ENCODE peak calls at places on chromosome 21, in four cellular contexts. N is IMR-90, K is H9, G is neuronal stem cell. I is an unnamed sample.

GRCh38 chr21:45309069-45309521 is 21.4 kb upstream of the POFUT2 start:
- DNase-seq in N (peak), K (peak), G (peak), I (peak)

GRCh38 chr21:21897275-21897883 is 899.2 kb downstream of the NCAM2 start:
- DNase-seq in N (no peak), K (no peak), G (no peak), I (peak)

GRCh38 chr21:28684351-28684750 is 308.3 kb downstream of the LTN1 start:
- DNase-seq in N (no peak), K (no peak), G (no peak), I (no peak)

GRCh38 chr21:35324372-35325220 is 275.5 kb upstream of the RUNX1 start:
- DNase-seq in N (peak), K (no peak), G (no peak), I (peak)

GRCh38 chr21:32143222-32143939 is 135.5 kb downstream of the MIS18A start:
- DNase-seq in N (peak), K (peak), G (peak), I (no peak)

GRCh38 chr21:34498623-34499022 is 13.4 kb downstream of the KCNE1 start:
- DNase-seq in N (peak), K (no peak), G (no peak), I (no peak)

GRCh38 chr21:35563885-35564451 is 496.4 kb downstream of the SETD4 start:
- DNase-seq in N (peak), K (no peak), G (no peak), I (peak)

GRCh38 chr21:34874689-34875513 is 174.2 kb downstream of the RUNX1 start:
- DNase-seq in N (no peak), K (no peak), G (no peak), I (no peak)

GRCh38 chr21:45078877-45079281 is 4.5 kb downstream of the ADARB1 start:
- DNase-seq in N (peak), K (no peak), G (no peak), I (peak)

GRCh38 chr21:19853709-19854575 is 1144.3 kb upstream of the NCAM2 start:
- DNase-seq in N (no peak), K (peak), G (no peak), I (no peak)

GRCh38 chr21:44742418-44743153 is 31.2 kb upstream of the TSPEAR start:
- DNase-seq in N (peak), K (no peak), G (no peak), I (no peak)

GRCh38 chr21:32626633-32627196 is 14.5 kb upstream of the CFAP298 start:
- DNase-seq in N (peak), K (no peak), G (no peak), I (no peak)

GRCh38 chr21:45332981-45333582 is 45.4 kb upstream of the POFUT2 start:
- DNase-seq in N (no peak), K (peak), G (no peak), I (no peak)

GRCh38 chr21:30425826-30426225 is at the start of gene KRTAP13-3:
- DNase-seq in N (no peak), K (no peak), G (no peak), I (no peak)
- H3K4ac ChIP-seq in N (no peak), K (no peak), G (no peak), I (no peak)

DNA sequence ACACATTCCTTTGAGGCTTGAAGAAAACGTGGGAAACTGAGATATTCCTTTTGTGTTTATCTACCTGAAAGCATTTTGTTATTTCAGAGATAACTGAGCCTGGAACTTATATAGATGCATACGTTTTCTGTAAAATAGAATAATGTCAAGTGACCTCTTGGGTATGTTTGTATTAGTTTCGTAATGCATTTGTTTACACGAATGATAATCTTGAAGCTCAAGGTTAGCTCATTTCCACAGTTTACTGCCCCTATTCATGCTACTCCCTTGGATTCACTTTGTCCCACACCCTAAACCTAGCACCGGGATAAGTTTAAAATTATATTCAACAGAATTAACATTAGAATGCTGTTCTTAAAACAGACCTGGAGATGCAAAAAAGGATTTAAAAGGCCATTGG is 54.4 kb downstream of the MRPL39 start:
- DNase-seq in N (no peak), K (no peak), G (no peak), I (no peak)
- H3K4ac ChIP-seq in N (no peak), K (no peak), G (no peak), I (no peak)

GRCh38 chr21:42590431-42591131 is 62.8 kb upstream of the PDE9A start:
- DNase-seq in N (no peak), K (no peak), G (no peak), I (no peak)
- H3K4ac ChIP-seq in N (no peak), K (no peak), G (no peak), I (no peak)

GRCh38 chr21:39185157-39185556 is 1.9 kb upstream of the PSMG1 start:
- DNase-seq in N (no peak), K (no peak), G (no peak), I (no peak)

GRCh38 chr21:39182484-39183271 is 573 bp downstream of the PSMG1 start:
- DNase-seq in N (no peak), K (no peak), G (no peak), I (peak)

GRCh38 chr21:39184050-39184980 is 1.1 kb upstream of the PSMG1 start:
- DNase-seq in N (no peak), K (no peak), G (no peak), I (no peak)

GRCh38 chr21:39182016-39182415 is 1.2 kb downstream of the PSMG1 start:
- DNase-seq in N (no peak), K (no peak), G (no peak), I (no peak)

GRCh38 chr21:39183272-39184049 is at the start of gene PSMG1:
- DNase-seq in N (peak), K (peak), G (peak), I (peak)
- H3K4ac ChIP-seq in N (peak), K (no peak), G (no peak), I (peak)

GRCh38 chr21:41138711-41139110 is 29.2 kb upstream of the BACE2 start:
- DNase-seq in N (no peak), K (no peak), G (no peak), I (no peak)

GRCh38 chr21:41139275-41139674 is 28.7 kb upstream of the BACE2 start:
- DNase-seq in N (no peak), K (no peak), G (no peak), I (no peak)

GRCh38 chr21:41136286-41136685 is 31.7 kb upstream of the BACE2 start:
- DNase-seq in N (no peak), K (no peak), G (no peak), I (no peak)

GRCh38 chr21:41137401-41137800 is 30.6 kb upstream of the BACE2 start:
- DNase-seq in N (no peak), K (no peak), G (no peak), I (no peak)

GRCh38 chr21:41137889-41138288 is 30.1 kb upstream of the BACE2 start:
- DNase-seq in N (no peak), K (no peak), G (no peak), I (no peak)
- H3K4ac ChIP-seq in N (no peak), K (no peak), G (no peak), I (no peak)

GRCh38 chr21:42841156-42841915 is 38.0 kb downstream of the WDR4 start:
- DNase-seq in N (no peak), K (peak), G (no peak), I (no peak)
- H3K4ac ChIP-seq in N (no peak), K (no peak), G (no peak), I (no peak)

GRCh38 chr21:17119466-17120297 is 393.2 kb upstream of the CXADR start:
- DNase-seq in N (no peak), K (no peak), G (no peak), I (no peak)
- H3K4ac ChIP-seq in N (no peak), K (no peak), G (no peak), I (no peak)

I was measured in trophoblast cell.